ENCODE peak calls at places on chromosomes 16 and 17, in nine cellular contexts. One of them, this sample, is unnamed.

GRCh38 chr17:15456972-15457722 is 10.3 kb downstream of the CDRT4 start:
- DNase-seq in colonic mucosa: no peak
- DNase-seq in PC-3: peak; percentile 45
- DNase-seq in WTC11: no peak
- DNase-seq in GM13976: no peak
- DNase-seq in Calu3: no peak
- DNase-seq in AG10803: peak; percentile 99
- DNase-seq in HFFc6: peak; percentile 78
- DNase-seq in uterus: peak; percentile 70
- DNase-seq in this sample: peak; percentile 99

GRCh38 chr17:80219013-80219776 is 938 bp downstream of the SGSH start:
- DNase-seq in AG10803: peak; percentile 82
- DNase-seq in Calu3: peak; percentile 81
- DNase-seq in colonic mucosa: peak; percentile 81
- DNase-seq in uterus: peak; percentile 55
- DNase-seq in GM13976: peak; percentile 88
- DNase-seq in HFFc6: peak; percentile 71
- DNase-seq in WTC11: no peak
- DNase-seq in PC-3: peak; percentile 90
- DNase-seq in this sample: peak; percentile 45

GRCh38 chr17:7042507-7043194 is 1.2 kb downstream of the SLC16A11 start:
- DNase-seq in HFFc6: no peak
- DNase-seq in colonic mucosa: no peak
- DNase-seq in uterus: no peak
- DNase-seq in WTC11: peak; percentile 52
- DNase-seq in PC-3: no peak
- DNase-seq in GM13976: peak; percentile 78
- DNase-seq in AG10803: no peak
- DNase-seq in Calu3: no peak
- DNase-seq in this sample: no peak

GRCh38 chr16:19520861-19521331 is 1.0 kb downstream of the GDE1 start:
- DNase-seq in HFFc6: no peak
- DNase-seq in GM13976: peak; percentile 36
- DNase-seq in PC-3: peak; percentile 67
- DNase-seq in colonic mucosa: peak; percentile 66
- DNase-seq in uterus: no peak
- DNase-seq in AG10803: no peak
- DNase-seq in Calu3: peak; percentile 48
- DNase-seq in WTC11: no peak
- DNase-seq in this sample: no peak

GRCh38 chr17:5272313-5272712 is 9.8 kb upstream of the RABEP1 start:
- DNase-seq in AG10803: no peak
- DNase-seq in colonic mucosa: no peak
- DNase-seq in HFFc6: no peak
- DNase-seq in uterus: no peak
- DNase-seq in GM13976: no peak
- DNase-seq in PC-3: peak; percentile 10
- DNase-seq in Calu3: no peak
- DNase-seq in WTC11: no peak
- DNase-seq in this sample: no peak

GRCh38 chr16:23771642-23772041 is 16.8 kb downstream of the CHP2 start:
- DNase-seq in HFFc6: no peak
- DNase-seq in colonic mucosa: no peak
- DNase-seq in AG10803: no peak
- DNase-seq in PC-3: no peak
- DNase-seq in WTC11: no peak
- DNase-seq in GM13976: no peak
- DNase-seq in Calu3: no peak
- DNase-seq in uterus: no peak
- DNase-seq in this sample: no peak

GRCh38 chr17:9670596-9670995 is 25.3 kb downstream of the USP43 start:
- DNase-seq in GM13976: no peak
- DNase-seq in PC-3: peak; percentile 32
- DNase-seq in AG10803: no peak
- DNase-seq in colonic mucosa: no peak
- DNase-seq in Calu3: no peak
- DNase-seq in WTC11: no peak
- DNase-seq in uterus: no peak
- DNase-seq in HFFc6: no peak
- DNase-seq in this sample: no peak

GRCh38 chr17:75277664-75278071 is 6.6 kb upstream of the MIF4GD start:
- DNase-seq in AG10803: peak; percentile 92
- DNase-seq in GM13976: no peak
- DNase-seq in uterus: no peak
- DNase-seq in HFFc6: peak; percentile 68
- DNase-seq in colonic mucosa: no peak
- DNase-seq in Calu3: no peak
- DNase-seq in PC-3: peak; percentile 34
- DNase-seq in WTC11: no peak
- DNase-seq in this sample: peak; percentile 50

GRCh38 chr17:72985882-72986720 is 106.4 kb downstream of the SLC39A11 start:
- DNase-seq in HFFc6: peak; percentile 77
- DNase-seq in AG10803: peak; percentile 68
- DNase-seq in WTC11: peak; percentile 78
- DNase-seq in uterus: peak; percentile 18
- DNase-seq in colonic mucosa: peak; percentile 76
- DNase-seq in Calu3: peak; percentile 55
- DNase-seq in PC-3: peak; percentile 88
- DNase-seq in GM13976: peak; percentile 87
- DNase-seq in this sample: no peak

GRCh38 chr16:76193851-76194620 is 83.2 kb upstream of the CNTNAP4 start:
- DNase-seq in PC-3: no peak
- DNase-seq in HFFc6: no peak
- DNase-seq in colonic mucosa: no peak
- DNase-seq in GM13976: no peak
- DNase-seq in AG10803: no peak
- DNase-seq in uterus: no peak
- DNase-seq in Calu3: no peak
- DNase-seq in WTC11: no peak
- DNase-seq in this sample: no peak

GRCh38 chr17:57889892-57890856 is 40.3 kb upstream of the MRPS23 start:
- DNase-seq in colonic mucosa: peak; percentile 65
- DNase-seq in GM13976: no peak
- DNase-seq in HFFc6: peak; percentile 80
- DNase-seq in WTC11: no peak
- DNase-seq in PC-3: peak; percentile 98
- DNase-seq in Calu3: peak; percentile 55
- DNase-seq in uterus: peak; percentile 84
- DNase-seq in AG10803: peak; percentile 94
- DNase-seq in this sample: no peak

GRCh38 chr17:4635823-4636375 is 5.6 kb downstream of the ALOX15 start:
- DNase-seq in Calu3: no peak
- DNase-seq in WTC11: no peak
- DNase-seq in HFFc6: no peak
- DNase-seq in PC-3: no peak
- DNase-seq in colonic mucosa: no peak
- DNase-seq in uterus: no peak
- DNase-seq in AG10803: no peak
- DNase-seq in GM13976: peak; percentile 70
- DNase-seq in this sample: no peak

GRCh38 chr16:23282508-23282907 is 19.6 kb upstream of the SCNN1B start:
- DNase-seq in uterus: no peak
- DNase-seq in colonic mucosa: no peak
- DNase-seq in Calu3: no peak
- DNase-seq in HFFc6: no peak
- DNase-seq in GM13976: no peak
- DNase-seq in AG10803: no peak
- DNase-seq in WTC11: peak; percentile 22
- DNase-seq in PC-3: no peak
- DNase-seq in this sample: no peak

DNA sequence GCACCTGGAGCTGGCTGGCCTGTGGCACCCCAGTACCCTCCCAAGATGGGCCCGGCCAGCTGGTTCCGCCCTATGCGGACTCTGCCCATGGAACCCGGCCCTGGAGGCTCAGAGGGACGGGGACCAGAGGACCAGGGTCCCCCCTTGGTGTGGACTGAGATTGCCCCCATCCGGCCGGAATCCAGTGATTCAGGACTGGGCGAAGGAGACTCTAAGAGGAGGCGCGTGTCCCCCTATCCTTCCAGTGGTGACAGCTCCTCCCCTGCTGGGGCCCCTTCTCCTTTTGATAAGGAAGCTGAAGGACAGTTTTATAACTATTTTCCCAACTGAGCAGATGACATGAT is 12.0 kb downstream of the TBX21 start:
- DNase-seq in colonic mucosa: no peak
- DNase-seq in uterus: no peak
- DNase-seq in AG10803: no peak
- DNase-seq in Calu3: no peak
- DNase-seq in PC-3: no peak
- DNase-seq in WTC11: no peak
- DNase-seq in GM13976: peak; percentile 25
- DNase-seq in HFFc6: no peak
- DNase-seq in this sample: no peak
- TF ChIP-seq CTCF in colonic mucosa: no peak
- TF ChIP-seq CTCF in uterus: no peak
- TF ChIP-seq CTCF in AG10803: no peak
- TF ChIP-seq CTCF in Calu3: no peak
- TF ChIP-seq CTCF in PC-3: no peak
- TF ChIP-seq CTCF in WTC11: no peak
- TF ChIP-seq CTCF in GM13976: no peak
- TF ChIP-seq CTCF in HFFc6: no peak
- TF ChIP-seq CTCF in this sample: no peak

DNA sequence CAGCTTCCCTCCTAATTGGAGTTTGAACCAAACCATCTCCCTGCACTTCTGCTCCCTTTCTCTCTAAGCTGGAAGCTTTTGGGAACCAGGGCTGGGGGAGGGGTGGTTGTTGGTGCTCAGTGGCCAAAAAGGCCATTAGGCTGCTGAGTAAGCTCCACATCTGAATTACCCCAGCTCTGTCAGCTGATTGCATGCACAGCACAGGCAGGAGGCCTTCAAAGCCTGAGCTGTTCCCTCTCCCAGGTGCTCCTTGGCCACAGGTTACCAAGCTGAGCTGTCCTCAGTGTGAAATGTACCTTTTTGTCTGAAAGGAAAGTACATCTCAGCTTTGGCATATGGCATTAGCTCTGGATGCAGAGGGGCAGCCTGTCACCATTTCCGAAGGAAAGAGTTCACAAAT is 6.2 kb upstream of the TBKBP1 start:
- DNase-seq in GM13976: no peak
- DNase-seq in Calu3: no peak
- DNase-seq in AG10803: peak; percentile 47
- DNase-seq in WTC11: peak; percentile 42
- DNase-seq in uterus: no peak
- DNase-seq in colonic mucosa: no peak
- DNase-seq in HFFc6: no peak
- DNase-seq in PC-3: no peak
- DNase-seq in this sample: no peak
- TF ChIP-seq CTCF in GM13976: no peak
- TF ChIP-seq CTCF in Calu3: no peak
- TF ChIP-seq CTCF in AG10803: no peak
- TF ChIP-seq CTCF in WTC11: no peak
- TF ChIP-seq CTCF in uterus: no peak
- TF ChIP-seq CTCF in colonic mucosa: no peak
- TF ChIP-seq CTCF in HFFc6: no peak
- TF ChIP-seq CTCF in PC-3: no peak
- TF ChIP-seq CTCF in this sample: no peak

DNA sequence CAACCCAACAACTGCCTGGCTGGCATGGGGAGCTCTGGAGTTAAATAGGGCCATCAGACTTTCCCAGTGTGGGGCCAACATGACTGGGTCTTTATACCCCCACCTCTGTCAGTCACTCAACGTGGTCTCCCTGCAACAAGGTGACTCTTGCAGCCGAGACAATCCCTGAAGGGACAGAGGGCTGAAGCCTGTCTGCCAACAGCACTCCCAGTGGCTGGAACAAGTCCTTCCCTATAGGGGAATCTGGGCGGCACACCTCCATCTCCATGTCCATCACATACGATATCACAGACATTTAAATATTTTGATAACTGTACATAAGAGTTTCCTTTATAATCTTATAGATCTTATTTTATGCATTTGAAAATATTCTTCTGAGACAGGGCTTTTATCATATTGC is 4.8 kb upstream of the MAPT start:
- DNase-seq in WTC11: peak; percentile 34
- DNase-seq in colonic mucosa: no peak
- DNase-seq in GM13976: no peak
- DNase-seq in uterus: no peak
- DNase-seq in Calu3: peak; percentile 22
- DNase-seq in HFFc6: no peak
- DNase-seq in PC-3: no peak
- DNase-seq in AG10803: no peak
- DNase-seq in this sample: no peak
- TF ChIP-seq CTCF in WTC11: no peak
- TF ChIP-seq CTCF in colonic mucosa: no peak
- TF ChIP-seq CTCF in GM13976: no peak
- TF ChIP-seq CTCF in uterus: no peak
- TF ChIP-seq CTCF in Calu3: no peak
- TF ChIP-seq CTCF in HFFc6: peak; percentile 32
- TF ChIP-seq CTCF in PC-3: peak; percentile 44
- TF ChIP-seq CTCF in AG10803: no peak
- TF ChIP-seq CTCF in this sample: no peak

GRCh38 chr16:68380348-68380670 is 68.0 kb downstream of the SMPD3 start:
- DNase-seq in WTC11: no peak
- DNase-seq in Calu3: no peak
- DNase-seq in PC-3: no peak
- DNase-seq in HFFc6: no peak
- DNase-seq in uterus: no peak
- DNase-seq in colonic mucosa: no peak
- DNase-seq in AG10803: no peak
- DNase-seq in GM13976: no peak
- DNase-seq in this sample: no peak
- TF ChIP-seq CTCF in WTC11: no peak
- TF ChIP-seq CTCF in Calu3: no peak
- TF ChIP-seq CTCF in PC-3: no peak
- TF ChIP-seq CTCF in HFFc6: no peak
- TF ChIP-seq CTCF in uterus: no peak
- TF ChIP-seq CTCF in colonic mucosa: no peak
- TF ChIP-seq CTCF in AG10803: no peak
- TF ChIP-seq CTCF in GM13976: no peak
- TF ChIP-seq CTCF in this sample: no peak

This sample was measured in HFF-Myc.